ENCODE peak calls at places on chromosomes 4 and X, in six cellular contexts. Z is uterus, S is ovary, F is neuronal stem cell, D is fibroblast of lung, T is upper lobe of left lung. U is an unnamed sample.

GRCh38 chr4:159090255-159090654 is 12.6 kb upstream of the RAPGEF2 start:
- DNase-seq in Z (no peak), S (no peak), F (no peak), D (no peak), T (no peak), U (no peak)

GRCh38 chr4:76830612-76831474 is 67.1 kb downstream of the SOWAHB start:
- DNase-seq in Z (peak; percentile 56), S (peak; percentile 37), F (peak; percentile 20), D (peak; percentile 83), T (no peak), U (no peak)

GRCh38 chr4:17664755-17665154 is 50.3 kb downstream of the MED28 start:
- DNase-seq in Z (no peak), S (no peak), F (no peak), D (no peak), T (no peak), U (no peak)

GRCh38 chr4:55742655-55743191 is 76.9 kb upstream of the EXOC1L start:
- DNase-seq in Z (no peak), S (no peak), F (peak; percentile 8), D (peak; percentile 67), T (peak; percentile 0), U (peak; percentile 53)

GRCh38 chr4:89283226-89283974 is 24.2 kb downstream of the GPRIN3 start:
- DNase-seq in Z (no peak), S (no peak), F (no peak), D (peak; percentile 48), T (no peak), U (no peak)

GRCh38 chrX:42748067-42748850 is 29.7 kb downstream of the PPP1R2C start:
- DNase-seq in Z (no peak), S (no peak), F (no peak), D (peak; percentile 76), T (no peak), U (no peak)

GRCh38 chr4:82694106-82694505 is 104.5 kb downstream of the SCD5 start:
- DNase-seq in Z (no peak), S (no peak), F (no peak), D (no peak), T (no peak), U (no peak)

GRCh38 chr4:150381671-150382427 is 200.1 kb upstream of the MAB21L2 start:
- DNase-seq in Z (no peak), S (no peak), F (no peak), D (peak; percentile 53), T (no peak), U (no peak)

GRCh38 chr4:150037251-150037856 is 40.9 kb upstream of the DCLK2 start:
- DNase-seq in Z (no peak), S (no peak), F (no peak), D (no peak), T (no peak), U (no peak)

GRCh38 chrX:17027931-17028330 is 81.5 kb downstream of the REPS2 start:
- DNase-seq in Z (no peak), S (no peak), F (no peak), D (no peak), T (no peak), U (no peak)

GRCh38 chrX:19799319-19800182 is 87.8 kb downstream of the SH3KBP1 start:
- DNase-seq in Z (no peak), S (no peak), F (no peak), D (peak; percentile 69), T (no peak), U (no peak)

GRCh38 chr4:94801016-94801415 is 43.3 kb downstream of the BMPR1B start:
- DNase-seq in Z (no peak), S (no peak), F (no peak), D (no peak), T (no peak), U (no peak)

GRCh38 chrX:96407043-96407442 is 277.6 kb upstream of the DIAPH2 start:
- DNase-seq in Z (peak; percentile 30), S (peak; percentile 55), F (no peak), D (peak; percentile 29), T (no peak), U (no peak)

GRCh38 chrX:68936608-68937007 is 107.8 kb downstream of the EFNB1 start:
- DNase-seq in Z (no peak), S (no peak), F (no peak), D (peak; percentile 94), T (no peak), U (no peak)

GRCh38 chr4:153222162-153222789 is 18.0 kb downstream of the TRIM2 start:
- DNase-seq in Z (peak; percentile 74), S (peak; percentile 68), F (peak; percentile 80), D (peak; percentile 84), T (no peak), U (peak; percentile 84)

GRCh38 chrX:123959281-123960063 is 2.0 kb upstream of the STAG2 start:
- DNase-seq in Z (peak; percentile 67), S (peak; percentile 79), F (peak; percentile 6), D (peak; percentile 36), T (peak; percentile 41), U (peak; percentile 36)

GRCh38 chr4:23959401-23960148 is 69.7 kb upstream of the PPARGC1A start:
- DNase-seq in Z (no peak), S (no peak), F (no peak), D (no peak), T (no peak), U (no peak)

GRCh38 chr4:8039290-8039689 is 99.6 kb upstream of the AFAP1 start:
- DNase-seq in Z (no peak), S (no peak), F (peak; percentile 74), D (no peak), T (peak; percentile 41), U (peak; percentile 85)

GRCh38 chr4:37976991-37977470 is 16.8 kb downstream of the PTTG2 start:
- DNase-seq in Z (peak; percentile 84), S (peak; percentile 87), F (peak; percentile 77), D (peak; percentile 64), T (peak; percentile 97), U (peak; percentile 93)

GRCh38 chr4:37976513-37976912 is 16.3 kb downstream of the PTTG2 start:
- DNase-seq in Z (no peak), S (no peak), F (no peak), D (peak; percentile 6), T (no peak), U (no peak)

GRCh38 chr4:37971202-37971601 is 11.0 kb downstream of the PTTG2 start:
- DNase-seq in Z (no peak), S (no peak), F (no peak), D (no peak), T (no peak), U (no peak)

GRCh38 chr4:37970702-37971101 is 10.5 kb downstream of the PTTG2 start:
- DNase-seq in Z (peak; percentile 59), S (no peak), F (no peak), D (peak; percentile 75), T (no peak), U (peak; percentile 32)

GRCh38 chr4:37973481-37973880 is 13.3 kb downstream of the PTTG2 start:
- DNase-seq in Z (no peak), S (no peak), F (no peak), D (peak; percentile 6), T (no peak), U (no peak)
- H3K4me1 ChIP-seq in Z (no peaks in the 10 kb centered on the region), S (peaks cover 4% of the 10 kb centered on the region), F (peaks cover 3% of the 10 kb centered on the region), D (peaks cover 1% of the 10 kb centered on the region), T (peaks cover 8% of the 10 kb centered on the region), U (no peaks in the 10 kb centered on the region)

GRCh38 chr4:40190465-40190864 is 6.4 kb upstream of the RHOH start:
- DNase-seq in Z (no peak), S (no peak), F (no peak), D (no peak), T (no peak), U (no peak)

GRCh38 chr4:40193018-40193571 is 3.7 kb upstream of the RHOH start:
- DNase-seq in Z (no peak), S (no peak), F (no peak), D (no peak), T (no peak), U (no peak)

GRCh38 chr4:40192286-40193017 is 4.4 kb upstream of the RHOH start:
- DNase-seq in Z (no peak), S (no peak), F (no peak), D (no peak), T (no peak), U (no peak)

GRCh38 chr4:40189997-40190396 is 6.8 kb upstream of the RHOH start:
- DNase-seq in Z (no peak), S (peak; percentile 38), F (no peak), D (no peak), T (no peak), U (no peak)

GRCh38 chr4:40190880-40191815 is 5.7 kb upstream of the RHOH start:
- DNase-seq in Z (no peak), S (no peak), F (no peak), D (no peak), T (no peak), U (no peak)
- H3K4me1 ChIP-seq in Z (no peaks in the 10 kb centered on the region), S (peaks cover 2% of the 10 kb centered on the region), F (peaks cover 5% of the 10 kb centered on the region), D (no peaks in the 10 kb centered on the region), T (no peaks in the 10 kb centered on the region), U (peaks cover 7% of the 10 kb centered on the region)

DNA sequence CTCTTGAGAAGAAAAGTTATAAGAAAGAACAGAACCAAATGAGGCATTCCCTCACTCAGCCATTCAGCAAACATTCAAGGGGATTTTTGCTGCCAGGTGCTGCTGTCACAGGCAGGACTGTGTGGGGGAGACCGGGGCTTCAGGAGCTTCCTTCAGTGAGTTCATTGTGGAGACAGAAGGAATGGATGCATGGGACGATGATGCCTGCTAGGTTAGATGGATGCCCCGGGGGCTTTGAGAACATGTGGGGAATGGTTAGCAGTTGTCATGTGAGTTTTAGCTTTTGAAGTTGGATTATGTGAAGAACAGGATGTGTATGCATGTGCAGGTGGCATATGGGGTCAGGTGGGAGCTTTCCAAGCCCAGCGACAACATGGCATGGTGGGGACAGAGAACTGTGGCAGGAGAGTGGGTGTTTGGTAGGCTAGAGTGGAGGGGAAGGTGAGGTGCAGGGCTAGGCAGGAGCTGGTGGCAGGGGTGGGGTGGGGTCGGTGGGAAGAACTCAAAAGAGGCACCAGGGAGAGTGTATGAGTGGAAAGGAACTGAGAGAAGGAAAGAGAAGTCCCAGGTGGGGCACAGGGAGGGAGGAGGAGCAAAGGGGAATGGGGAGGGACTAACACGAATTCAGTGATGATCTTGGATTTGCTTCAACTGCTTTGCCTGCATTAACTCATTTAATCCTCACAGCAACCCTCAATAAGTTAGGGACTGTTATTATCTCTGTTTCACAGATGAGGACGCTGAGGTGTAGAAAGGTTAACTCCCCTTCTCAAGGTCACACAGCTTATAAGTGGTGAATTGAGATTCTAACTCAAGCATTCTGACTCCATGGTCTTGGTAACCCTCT is 8.4 kb downstream of the DCUN1D4 start:
- DNase-seq in Z (no peak), S (no peak), F (no peak), D (no peak), T (no peak), U (no peak)
- H3K4me1 ChIP-seq in Z (peaks cover 6% of the 10 kb centered on the region), S (peaks cover 16% of the 10 kb centered on the region), F (peaks cover 2% of the 10 kb centered on the region), D (peaks cover 2% of the 10 kb centered on the region), T (no peaks in the 10 kb centered on the region), U (peaks cover 23% of the 10 kb centered on the region)

DNA sequence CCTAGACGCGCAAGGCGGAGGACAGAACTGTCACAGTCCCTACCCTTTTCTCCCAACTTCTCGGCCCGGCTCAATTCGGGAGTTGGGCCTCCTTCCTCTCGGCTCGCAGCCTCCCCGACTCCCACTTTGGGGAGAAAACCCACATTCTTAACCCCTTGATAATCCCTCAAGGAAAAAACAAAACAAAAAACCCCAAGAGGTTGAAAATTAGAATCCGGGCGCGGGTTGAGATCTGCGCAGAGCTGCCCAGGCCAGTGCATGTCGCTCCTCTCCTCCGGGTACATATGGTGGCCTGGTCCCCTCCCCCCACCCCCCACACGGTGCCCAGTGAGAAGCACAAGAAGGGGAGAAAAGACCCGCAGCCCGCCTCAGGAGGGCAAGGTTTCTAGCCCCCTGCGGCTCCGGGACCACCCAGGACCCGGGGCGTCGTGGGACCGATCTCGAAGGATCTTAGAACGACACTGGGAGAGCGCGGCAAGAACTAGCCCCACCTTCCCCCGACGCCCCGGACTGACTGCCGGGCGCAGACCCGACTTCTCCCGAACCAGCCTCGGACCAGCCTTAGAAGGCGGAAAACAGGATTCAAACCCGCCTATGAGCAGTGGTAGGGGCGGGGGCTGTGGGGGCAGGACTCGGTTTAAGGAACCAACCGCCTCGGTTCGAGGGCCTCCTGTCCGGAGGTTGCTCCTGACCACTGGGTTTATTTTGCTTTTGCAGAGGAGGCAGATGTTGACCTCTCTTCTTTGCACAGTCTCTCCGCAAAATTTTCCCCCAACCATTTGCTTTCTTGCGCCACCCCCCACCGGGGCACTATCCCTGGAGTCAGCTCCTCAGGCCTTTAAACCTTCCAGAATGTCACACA is 2.5 kb upstream of the PDGFRA start:
- DNase-seq in Z (peak; percentile 82), S (peak; percentile 69), F (peak; percentile 23), D (peak; percentile 75), T (peak; percentile 81), U (no peak)
- H3K4me1 ChIP-seq in Z (peaks cover 21% of the 10 kb centered on the region), S (peaks cover 4% of the 10 kb centered on the region), F (peaks cover 4% of the 10 kb centered on the region), D (peaks cover 9% of the 10 kb centered on the region), T (peaks cover 42% of the 10 kb centered on the region), U (peaks cover 20% of the 10 kb centered on the region)

U was measured in SK-N-SH.